ENCODE peak calls at places on chromosomes 2 and 18, in ten cellular contexts. D, Y, G, S, X, P, V, A, L and N are unnamed samples.

GRCh38 chr2:42572297-42573081 is 4.1 kb downstream of the MTA3 start:
- DNase-seq in D (no peak), Y (no peak), G (no peak), S (no peak), X (peak; percentile 61), P (no peak), V (no peak), A (no peak), L (no peak), N (no peak)

GRCh38 chr2:10331702-10332401 is 29.1 kb downstream of the HPCAL1 start:
- DNase-seq in D (no peak), Y (peak; percentile 51), G (no peak), S (peak; percentile 51), X (no peak), P (no peak), V (no peak), A (no peak), L (no peak), N (no peak)

GRCh38 chr18:25661836-25662235 is 309.9 kb upstream of the ZNF521 start:
- DNase-seq in D (no peak), Y (no peak), G (no peak), S (no peak), X (no peak), P (no peak), V (no peak), A (no peak), L (no peak), N (no peak)

GRCh38 chr2:16258350-16258749 is 318.0 kb downstream of the MYCN start:
- DNase-seq in D (no peak), Y (no peak), G (no peak), S (no peak), X (no peak), P (no peak), V (no peak), A (no peak), L (no peak), N (no peak)

GRCh38 chr2:69962986-69963730 is 1.7 kb upstream of the ASPRV1 start:
- DNase-seq in D (no peak), Y (no peak), G (no peak), S (no peak), X (no peak), P (no peak), V (no peak), A (no peak), L (no peak), N (no peak)

GRCh38 chr18:12637901-12638633 is 19.8 kb downstream of the SPIRE1 start:
- DNase-seq in D (no peak), Y (no peak), G (no peak), S (no peak), X (no peak), P (no peak), V (no peak), A (no peak), L (no peak), N (no peak)

GRCh38 chr2:182020319-182021055 is 34.8 kb downstream of the PPP1R1C start:
- DNase-seq in D (no peak), Y (no peak), G (no peak), S (peak; percentile 8), X (no peak), P (peak; percentile 5), V (no peak), A (no peak), L (no peak), N (no peak)

GRCh38 chr2:8607591-8607990 is 74.3 kb upstream of the ID2 start:
- DNase-seq in D (peak; percentile 79), Y (no peak), G (no peak), S (no peak), X (no peak), P (no peak), V (peak; percentile 59), A (no peak), L (no peak), N (no peak)

GRCh38 chr2:69686855-69687254 is 43.3 kb upstream of the AAK1 start:
- DNase-seq in D (no peak), Y (no peak), G (no peak), S (no peak), X (no peak), P (no peak), V (no peak), A (no peak), L (no peak), N (no peak)

GRCh38 chr2:215358891-215359575 is 47.2 kb downstream of the ATIC start:
- DNase-seq in D (no peak), Y (no peak), G (no peak), S (no peak), X (no peak), P (no peak), V (peak; percentile 36), A (no peak), L (no peak), N (no peak)

GRCh38 chr2:37635359-37636208 is 35.9 kb downstream of the CDC42EP3 start:
- DNase-seq in D (no peak), Y (peak; percentile 52), G (no peak), S (no peak), X (no peak), P (peak; percentile 91), V (peak; percentile 83), A (no peak), L (no peak), N (no peak)

GRCh38 chr18:48441405-48441881 is 32.3 kb upstream of the ZBTB7C start:
- DNase-seq in D (no peak), Y (no peak), G (no peak), S (no peak), X (peak; percentile 90), P (peak; percentile 27), V (no peak), A (no peak), L (no peak), N (no peak)

GRCh38 chr2:212892193-212892592 is 259.2 kb downstream of the IKZF2 start:
- DNase-seq in D (no peak), Y (no peak), G (peak; percentile 8), S (no peak), X (no peak), P (peak; percentile 45), V (peak; percentile 19), A (no peak), L (peak; percentile 33), N (no peak)

GRCh38 chr2:194087569-194087968 is 1569.5 kb upstream of the SLC39A10 start:
- DNase-seq in D (no peak), Y (no peak), G (no peak), S (no peak), X (no peak), P (no peak), V (peak; percentile 13), A (no peak), L (no peak), N (no peak)

GRCh38 chr2:64021578-64021977 is 2.4 kb upstream of the VPS54 start:
- DNase-seq in D (no peak), Y (no peak), G (no peak), S (no peak), X (no peak), P (no peak), V (no peak), A (no peak), L (no peak), N (no peak)

GRCh38 chr18:26479686-26480079 is 68.7 kb downstream of the KCTD1 start:
- DNase-seq in D (no peak), Y (no peak), G (no peak), S (no peak), X (no peak), P (no peak), V (no peak), A (no peak), L (no peak), N (no peak)

GRCh38 chr2:230706966-230707365 is 5.7 kb upstream of the CAB39 start:
- DNase-seq in D (no peak), Y (no peak), G (no peak), S (no peak), X (peak; percentile 59), P (no peak), V (no peak), A (no peak), L (no peak), N (no peak)

GRCh38 chr2:128214866-128215460 is 103.7 kb downstream of the HS6ST1 start:
- DNase-seq in D (no peak), Y (no peak), G (no peak), S (no peak), X (no peak), P (no peak), V (no peak), A (no peak), L (no peak), N (no peak)

GRCh38 chr2:234808907-234809306 is 142.9 kb upstream of the SH3BP4 start:
- DNase-seq in D (no peak), Y (no peak), G (no peak), S (no peak), X (no peak), P (no peak), V (no peak), A (no peak), L (peak; percentile 35), N (no peak)

GRCh38 chr2:103959174-103960125 is 894.5 kb upstream of the POU3F3 start:
- DNase-seq in D (no peak), Y (no peak), G (peak; percentile 16), S (peak; percentile 26), X (peak; percentile 82), P (peak; percentile 60), V (no peak), A (peak; percentile 69), L (peak; percentile 63), N (peak; percentile 51)

GRCh38 chr2:107932483-107932882 is 53.8 kb upstream of the SLC5A7 start:
- DNase-seq in D (no peak), Y (no peak), G (no peak), S (no peak), X (no peak), P (peak; percentile 35), V (peak; percentile 63), A (no peak), L (no peak), N (no peak)

GRCh38 chr2:100242416-100242815 is 79.9 kb downstream of the LONRF2 start:
- DNase-seq in D (no peak), Y (no peak), G (no peak), S (no peak), X (peak; percentile 74), P (no peak), V (no peak), A (no peak), L (no peak), N (no peak)

GRCh38 chr18:12432881-12433280 is 25.2 kb downstream of the PRELID3A start:
- DNase-seq in D (no peak), Y (no peak), G (no peak), S (no peak), X (no peak), P (no peak), V (no peak), A (no peak), L (no peak), N (no peak)

GRCh38 chr2:240812721-240813120 is 7.3 kb downstream of the KIF1A start:
- DNase-seq in D (no peak), Y (no peak), G (no peak), S (no peak), X (peak; percentile 82), P (no peak), V (no peak), A (no peak), L (no peak), N (no peak)

GRCh38 chr18:58669731-58670379 is 1.4 kb upstream of the MALT1 start:
- DNase-seq in D (no peak), Y (no peak), G (peak; percentile 82), S (peak; percentile 17), X (no peak), P (peak; percentile 82), V (no peak), A (no peak), L (no peak), N (no peak)

GRCh38 chr18:26159353-26159752 is 25.7 kb downstream of the PSMA8 start:
- DNase-seq in D (no peak), Y (no peak), G (no peak), S (peak; percentile 21), X (no peak), P (no peak), V (no peak), A (no peak), L (peak; percentile 9), N (no peak)

GRCh38 chr2:112995346-112995920 is 9.8 kb upstream of the IL36A start:
- DNase-seq in D (no peak), Y (no peak), G (no peak), S (no peak), X (no peak), P (no peak), V (no peak), A (no peak), L (no peak), N (no peak)

GRCh38 chr2:148721991-148722777 is 77.6 kb downstream of the EPC2 start:
- DNase-seq in D (no peak), Y (no peak), G (no peak), S (no peak), X (no peak), P (no peak), V (no peak), A (no peak), L (no peak), N (no peak)